ENCODE peak calls at places on chromosomes 5 and 9, in five cellular contexts. One of them, this sample, is unnamed.

GRCh38 chr5:14173419-14174234 is 30.5 kb downstream of the TRIO start:
- DNase-seq in tibial nerve: no peak
- DNase-seq in transverse colon: no peak
- DNase-seq in heart left ventricle: no peak
- DNase-seq in A549: no peak
- DNase-seq in this sample: no peak

GRCh38 chr5:16546712-16547111 is 70.1 kb downstream of the RETREG1 start:
- DNase-seq in tibial nerve: no peak
- DNase-seq in transverse colon: no peak
- DNase-seq in heart left ventricle: no peak
- DNase-seq in A549: no peak
- DNase-seq in this sample: no peak

GRCh38 chr9:87596862-87597261 is 99.2 kb downstream of the DAPK1 start:
- DNase-seq in tibial nerve: no peak
- DNase-seq in transverse colon: peak; percentile 26
- DNase-seq in heart left ventricle: peak; percentile 69
- DNase-seq in A549: no peak
- DNase-seq in this sample: peak; percentile 77

GRCh38 chr9:36934478-36935065 is 99.5 kb downstream of the PAX5 start:
- DNase-seq in tibial nerve: no peak
- DNase-seq in transverse colon: no peak
- DNase-seq in heart left ventricle: no peak
- DNase-seq in A549: no peak
- DNase-seq in this sample: no peak

GRCh38 chr9:18673179-18673578 is 199.2 kb downstream of the ADAMTSL1 start:
- DNase-seq in tibial nerve: no peak
- DNase-seq in transverse colon: no peak
- DNase-seq in heart left ventricle: no peak
- DNase-seq in A549: no peak
- DNase-seq in this sample: no peak

GRCh38 chr5:124650960-124651662 is 95.3 kb downstream of the ZNF608 start:
- DNase-seq in tibial nerve: no peak
- DNase-seq in transverse colon: no peak
- DNase-seq in heart left ventricle: no peak
- DNase-seq in A549: no peak
- DNase-seq in this sample: no peak

GRCh38 chr9:106861585-106862114 is 1.3 kb upstream of the ZNF462 start:
- DNase-seq in tibial nerve: no peak
- DNase-seq in transverse colon: no peak
- DNase-seq in heart left ventricle: no peak
- DNase-seq in A549: no peak
- DNase-seq in this sample: no peak

GRCh38 chr5:73304381-73304780 is 131.4 kb downstream of the TMEM174 start:
- DNase-seq in tibial nerve: no peak
- DNase-seq in transverse colon: no peak
- DNase-seq in heart left ventricle: no peak
- DNase-seq in A549: no peak
- DNase-seq in this sample: no peak

GRCh38 chr5:57956606-57957005 is 474.0 kb upstream of the ACTBL2 start:
- DNase-seq in tibial nerve: no peak
- DNase-seq in transverse colon: no peak
- DNase-seq in heart left ventricle: no peak
- DNase-seq in A549: no peak
- DNase-seq in this sample: no peak

GRCh38 chr9:92094655-92095054 is 20.6 kb downstream of the SPTLC1 start:
- DNase-seq in tibial nerve: no peak
- DNase-seq in transverse colon: no peak
- DNase-seq in heart left ventricle: no peak
- DNase-seq in A549: no peak
- DNase-seq in this sample: no peak

GRCh38 chr5:138743506-138743905 is 9.7 kb upstream of the CTNNA1 start:
- DNase-seq in tibial nerve: no peak
- DNase-seq in transverse colon: no peak
- DNase-seq in heart left ventricle: no peak
- DNase-seq in A549: no peak
- DNase-seq in this sample: no peak

GRCh38 chr5:76469656-76470290 is 66.7 kb downstream of the IQGAP2 start:
- DNase-seq in tibial nerve: no peak
- DNase-seq in transverse colon: no peak
- DNase-seq in heart left ventricle: no peak
- DNase-seq in A549: no peak
- DNase-seq in this sample: no peak

GRCh38 chr9:134412298-134412711 is 86.0 kb downstream of the RXRA start:
- DNase-seq in tibial nerve: no peak
- DNase-seq in transverse colon: no peak
- DNase-seq in heart left ventricle: no peak
- DNase-seq in A549: no peak
- DNase-seq in this sample: no peak

GRCh38 chr5:56053363-56053762 is 58.6 kb upstream of the IL6ST start:
- DNase-seq in tibial nerve: no peak
- DNase-seq in transverse colon: no peak
- DNase-seq in heart left ventricle: no peak
- DNase-seq in A549: no peak
- DNase-seq in this sample: no peak

GRCh38 chr5:132002701-132003100 is 8.8 kb downstream of the ACSL6 start:
- DNase-seq in tibial nerve: no peak
- DNase-seq in transverse colon: no peak
- DNase-seq in heart left ventricle: no peak
- DNase-seq in A549: no peak
- DNase-seq in this sample: no peak

GRCh38 chr9:107624216-107624948 is 134.8 kb upstream of the KLF4 start:
- DNase-seq in tibial nerve: no peak
- DNase-seq in transverse colon: no peak
- DNase-seq in heart left ventricle: no peak
- DNase-seq in A549: peak; percentile 30
- DNase-seq in this sample: no peak

GRCh38 chr9:114034176-114034575 is 43.9 kb downstream of the AMBP start:
- DNase-seq in tibial nerve: no peak
- DNase-seq in transverse colon: no peak
- DNase-seq in heart left ventricle: no peak
- DNase-seq in A549: no peak
- DNase-seq in this sample: peak; percentile 23

GRCh38 chr5:20536813-20537212 is 548.8 kb upstream of the CDH18 start:
- DNase-seq in tibial nerve: no peak
- DNase-seq in transverse colon: no peak
- DNase-seq in heart left ventricle: no peak
- DNase-seq in A549: no peak
- DNase-seq in this sample: no peak

GRCh38 chr9:6909186-6909585 is 151.4 kb downstream of the KDM4C start:
- DNase-seq in tibial nerve: no peak
- DNase-seq in transverse colon: no peak
- DNase-seq in heart left ventricle: no peak
- DNase-seq in A549: no peak
- DNase-seq in this sample: no peak

GRCh38 chr9:123419721-123420559 is 63.9 kb downstream of the CRB2 start:
- DNase-seq in tibial nerve: no peak
- DNase-seq in transverse colon: no peak
- DNase-seq in heart left ventricle: no peak
- DNase-seq in A549: no peak
- DNase-seq in this sample: peak; percentile 39

GRCh38 chr9:69174645-69175487 is 789 bp downstream of the TJP2 start:
- DNase-seq in tibial nerve: no peak
- DNase-seq in transverse colon: peak; percentile 21
- DNase-seq in heart left ventricle: no peak
- DNase-seq in A549: no peak
- DNase-seq in this sample: peak; percentile 64

GRCh38 chr9:125361837-125362531 is 100.4 kb downstream of the GAPVD1 start:
- DNase-seq in tibial nerve: no peak
- DNase-seq in transverse colon: no peak
- DNase-seq in heart left ventricle: no peak
- DNase-seq in A549: peak; percentile 51
- DNase-seq in this sample: no peak

GRCh38 chr9:69279084-69279729 is 45.8 kb upstream of the ENTREP1 start:
- DNase-seq in tibial nerve: no peak
- DNase-seq in transverse colon: no peak
- DNase-seq in heart left ventricle: no peak
- DNase-seq in A549: no peak
- DNase-seq in this sample: no peak

GRCh38 chr5:39209924-39210323 is 9.4 kb downstream of the FYB1 start:
- DNase-seq in tibial nerve: no peak
- DNase-seq in transverse colon: peak; percentile 57
- DNase-seq in heart left ventricle: peak; percentile 66
- DNase-seq in A549: no peak
- DNase-seq in this sample: no peak

GRCh38 chr9:88544245-88544644 is 9.3 kb downstream of the NXNL2 start:
- DNase-seq in tibial nerve: no peak
- DNase-seq in transverse colon: no peak
- DNase-seq in heart left ventricle: no peak
- DNase-seq in A549: peak; percentile 58
- DNase-seq in this sample: no peak

GRCh38 chr5:96703384-96703910 is 41.3 kb downstream of the CAST start:
- DNase-seq in tibial nerve: no peak
- DNase-seq in transverse colon: peak; percentile 85
- DNase-seq in heart left ventricle: no peak
- DNase-seq in A549: no peak
- DNase-seq in this sample: no peak
- TF ChIP-seq POLR2A in tibial nerve: no peak
- TF ChIP-seq POLR2A in transverse colon: no peak
- TF ChIP-seq POLR2A in heart left ventricle: no peak
- TF ChIP-seq POLR2A in A549: no peak
- TF ChIP-seq POLR2A in this sample: no peak

GRCh38 chr5:142356716-142357468 is 32.1 kb upstream of the SPRY4 start:
- DNase-seq in tibial nerve: peak; percentile 67
- DNase-seq in transverse colon: peak; percentile 83
- DNase-seq in heart left ventricle: peak; percentile 93
- DNase-seq in A549: peak; percentile 86
- DNase-seq in this sample: peak; percentile 81
- TF ChIP-seq POLR2A in tibial nerve: peak; percentile 18
- TF ChIP-seq POLR2A in transverse colon: no peak
- TF ChIP-seq POLR2A in heart left ventricle: peak; percentile 62
- TF ChIP-seq POLR2A in A549: peak; percentile 68
- TF ChIP-seq POLR2A in this sample: peak; percentile 96

GRCh38 chr5:61882901-61883500 is 423.0 kb upstream of the KIF2A start:
- DNase-seq in tibial nerve: no peak
- DNase-seq in transverse colon: no peak
- DNase-seq in heart left ventricle: no peak
- DNase-seq in A549: no peak
- DNase-seq in this sample: no peak

GRCh38 chr5:61886214-61886613 is 419.8 kb upstream of the KIF2A start:
- DNase-seq in tibial nerve: no peak
- DNase-seq in transverse colon: no peak
- DNase-seq in heart left ventricle: no peak
- DNase-seq in A549: no peak
- DNase-seq in this sample: no peak

GRCh38 chr5:61887271-61887670 is 418.7 kb upstream of the KIF2A start:
- DNase-seq in tibial nerve: no peak
- DNase-seq in transverse colon: no peak
- DNase-seq in heart left ventricle: no peak
- DNase-seq in A549: no peak
- DNase-seq in this sample: no peak

GRCh38 chr5:61881821-61882220 is 424.2 kb upstream of the KIF2A start:
- DNase-seq in tibial nerve: no peak
- DNase-seq in transverse colon: no peak
- DNase-seq in heart left ventricle: no peak
- DNase-seq in A549: no peak
- DNase-seq in this sample: no peak

GRCh38 chr5:61884242-61884855 is 421.7 kb upstream of the KIF2A start:
- DNase-seq in tibial nerve: no peak
- DNase-seq in transverse colon: no peak
- DNase-seq in heart left ventricle: no peak
- DNase-seq in A549: no peak
- DNase-seq in this sample: no peak
- TF ChIP-seq POLR2A in tibial nerve: no peak
- TF ChIP-seq POLR2A in transverse colon: no peak
- TF ChIP-seq POLR2A in heart left ventricle: no peak
- TF ChIP-seq POLR2A in A549: no peak
- TF ChIP-seq POLR2A in this sample: no peak

GRCh38 chr5:1161108-1161831 is 40.1 kb upstream of the SLC6A19 start:
- DNase-seq in tibial nerve: no peak
- DNase-seq in transverse colon: peak; percentile 65
- DNase-seq in heart left ventricle: no peak
- DNase-seq in A549: peak; percentile 47
- DNase-seq in this sample: no peak
- TF ChIP-seq POLR2A in tibial nerve: no peak
- TF ChIP-seq POLR2A in transverse colon: no peak
- TF ChIP-seq POLR2A in heart left ventricle: no peak
- TF ChIP-seq POLR2A in A549: no peak
- TF ChIP-seq POLR2A in this sample: no peak

GRCh38 chr9:136543830-136544548 is 1.9 kb downstream of the NOTCH1 start:
- DNase-seq in tibial nerve: peak; percentile 71
- DNase-seq in transverse colon: peak; percentile 86
- DNase-seq in heart left ventricle: no peak
- DNase-seq in A549: no peak
- DNase-seq in this sample: no peak

GRCh38 chr9:136543280-136543679 is 2.6 kb downstream of the NOTCH1 start:
- DNase-seq in tibial nerve: no peak
- DNase-seq in transverse colon: no peak
- DNase-seq in heart left ventricle: no peak
- DNase-seq in A549: no peak
- DNase-seq in this sample: no peak

GRCh38 chr9:136545966-136546696 is at the start of gene NOTCH1:
- DNase-seq in tibial nerve: peak; percentile 83
- DNase-seq in transverse colon: peak; percentile 94
- DNase-seq in heart left ventricle: peak; percentile 97
- DNase-seq in A549: peak; percentile 95
- DNase-seq in this sample: peak; percentile 96

GRCh38 chr9:136545065-136545965 is 533 bp downstream of the NOTCH1 start:
- DNase-seq in tibial nerve: no peak
- DNase-seq in transverse colon: no peak
- DNase-seq in heart left ventricle: no peak
- DNase-seq in A549: no peak
- DNase-seq in this sample: no peak

DNA sequence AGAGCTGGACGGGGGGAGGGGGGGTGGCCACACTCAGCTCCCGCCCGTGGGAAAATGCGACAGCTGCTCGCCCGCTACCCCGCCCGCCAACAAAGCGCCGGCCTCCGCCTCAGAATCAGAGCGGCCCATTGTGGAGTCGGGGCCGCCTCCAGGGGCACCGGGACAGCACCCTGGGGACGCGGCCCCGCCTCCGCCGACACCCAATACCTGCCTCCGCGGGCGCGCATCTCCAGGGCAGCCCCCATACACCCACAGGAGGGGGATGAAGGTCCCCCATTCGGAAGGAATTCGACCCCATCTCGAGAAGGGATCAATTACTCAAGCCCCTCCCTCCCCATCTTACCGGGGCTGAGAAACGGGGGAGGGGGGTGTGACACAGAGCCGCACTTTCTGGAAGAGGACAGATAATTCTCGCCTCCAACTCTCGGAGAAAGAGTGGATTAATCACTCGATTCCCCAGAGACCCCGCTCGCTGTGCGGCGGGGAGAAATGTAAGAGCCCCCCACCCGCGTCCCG is 1.2 kb downstream of the NOTCH1 start:
- DNase-seq in tibial nerve: peak; percentile 63
- DNase-seq in transverse colon: peak; percentile 81
- DNase-seq in heart left ventricle: peak; percentile 84
- DNase-seq in A549: no peak
- DNase-seq in this sample: peak; percentile 63
- TF ChIP-seq POLR2A in tibial nerve: no peak
- TF ChIP-seq POLR2A in transverse colon: peak; percentile 10
- TF ChIP-seq POLR2A in heart left ventricle: peak; percentile 25
- TF ChIP-seq POLR2A in A549: no peak
- TF ChIP-seq POLR2A in this sample: peak; percentile 11

This sample was measured in right lobe of liver.